ENCODE peak calls at places on chromosomes 2 and 18, in nine cellular contexts. U, K, F, V, S, R, Z, A and T are unnamed samples.

GRCh38 chr2:158779621-158780020 is 15.5 kb upstream of the DAPL1 start:
- DNase-seq in V (no peak), S (no peak), U (no peak), Z (no peak), K (no peak), R (no peak), F (no peak), A (no peak), T (no peak)

GRCh38 chr2:11254100-11254536 is 90.3 kb downstream of the ROCK2 start:
- DNase-seq in U (no peak), Z (no peak), R (no peak), S (no peak), K (no peak), V (no peak), A (no peak), F (no peak), T (no peak)

GRCh38 chr2:128452536-128453530 is 134.2 kb upstream of the HS6ST1 start:
- DNase-seq in Z (no peak), F (no peak), A (no peak), U (no peak), R (peak; percentile 29), S (no peak), K (no peak), V (no peak), T (peak; percentile 41)

GRCh38 chr18:27014841-27015240 is 149.3 kb upstream of the AQP4 start:
- DNase-seq in U (no peak), Z (no peak), K (no peak), R (no peak), A (no peak), F (no peak), V (no peak), S (no peak), T (no peak)

GRCh38 chr18:74742573-74742972 is 144.9 kb downstream of the ZNF407 start:
- DNase-seq in R (no peak), A (no peak), U (no peak), V (no peak), F (no peak), Z (no peak), S (no peak), K (no peak), T (no peak)

GRCh38 chr18:63320041-63320689 is 596 bp upstream of the BCL2 start:
- DNase-seq in K (peak; percentile 88), A (peak; percentile 93), Z (peak; percentile 85), R (peak; percentile 90), S (peak; percentile 29), V (peak; percentile 90), F (peak; percentile 95), U (peak; percentile 41), T (peak; percentile 92)

GRCh38 chr2:61718965-61719364 is 134.9 kb downstream of the FAM161A start:
- DNase-seq in U (no peak), Z (no peak), R (no peak), F (no peak), A (no peak), S (no peak), V (peak; percentile 77), K (no peak), T (no peak)

GRCh38 chr18:72826736-72827135 is 41.1 kb downstream of the NETO1 start:
- DNase-seq in U (no peak), F (no peak), S (no peak), Z (no peak), V (no peak), A (no peak), R (no peak), K (no peak), T (no peak)

GRCh38 chr2:113887393-113887792 is 2.5 kb upstream of the ACTR3 start:
- DNase-seq in A (no peak), S (no peak), U (no peak), F (no peak), Z (no peak), R (no peak), K (no peak), V (no peak), T (no peak)

GRCh38 chr2:222319576-222320440 is 21.0 kb upstream of the PAX3 start:
- DNase-seq in U (no peak), A (no peak), F (peak; percentile 81), S (no peak), V (peak; percentile 66), Z (no peak), K (no peak), R (peak; percentile 71), T (no peak)

GRCh38 chr2:231680992-231681852 is 27.1 kb upstream of the PTMA start:
- DNase-seq in F (peak; percentile 85), R (peak; percentile 95), U (peak; percentile 57), S (no peak), V (peak; percentile 95), Z (peak; percentile 91), K (peak; percentile 69), A (no peak), T (peak; percentile 78)

GRCh38 chr2:37615808-37616673 is 55.4 kb downstream of the CDC42EP3 start:
- DNase-seq in S (no peak), Z (peak; percentile 77), U (no peak), R (peak; percentile 70), K (peak; percentile 84), F (peak; percentile 92), V (peak; percentile 67), A (peak; percentile 94), T (peak; percentile 77)

GRCh38 chr18:48776641-48777025 is 174.1 kb downstream of the SMAD7 start:
- DNase-seq in A (no peak), U (no peak), S (no peak), K (no peak), V (peak; percentile 44), R (no peak), Z (peak; percentile 25), F (no peak), T (no peak)

GRCh38 chr18:48777737-48778111 is 173.0 kb downstream of the SMAD7 start:
- DNase-seq in U (no peak), R (no peak), V (no peak), F (no peak), A (no peak), Z (peak; percentile 51), K (no peak), S (no peak), T (peak; percentile 50)

GRCh38 chr18:48777026-48777736 is 173.6 kb downstream of the SMAD7 start:
- DNase-seq in A (peak; percentile 64), S (no peak), K (peak; percentile 68), V (peak; percentile 81), U (no peak), R (peak; percentile 86), Z (peak; percentile 77), F (peak; percentile 92), T (peak; percentile 82)

GRCh38 chr18:48779462-48779861 is 171.3 kb downstream of the SMAD7 start:
- DNase-seq in S (no peak), V (no peak), U (no peak), A (no peak), F (no peak), K (no peak), R (no peak), Z (peak; percentile 40), T (no peak)

GRCh38 chr18:48778344-48779011 is 172.3 kb downstream of the SMAD7 start:
- DNase-seq in S (no peak), U (no peak), Z (peak; percentile 35), R (no peak), V (peak; percentile 29), A (no peak), K (no peak), F (no peak), T (no peak)
- H3K27ac ChIP-seq in S (no peak overlapping the region), U (no peak overlapping the region), Z (peak overlapping the region; percentile 49), R (peak overlapping the region; percentile 13), V (no peak overlapping the region), A (no peak overlapping the region), K (no peak overlapping the region), F (no peak overlapping the region), T (peak overlapping the region; percentile 92)

GRCh38 chr18:76445741-76446232 is 49.3 kb downstream of the ZNF516 start:
- DNase-seq in R (peak; percentile 52), U (no peak), Z (peak; percentile 35), S (no peak), V (no peak), A (no peak), K (no peak), F (peak; percentile 72), T (no peak)
- H3K27ac ChIP-seq in R (no peak overlapping the region), U (peak overlapping the region; percentile 89), Z (no peak overlapping the region), S (no peak overlapping the region), V (peak overlapping the region; percentile 65), A (no peak overlapping the region), K (peak overlapping the region; percentile 3), F (peak overlapping the region; percentile 24), T (no peak overlapping the region)

GRCh38 chr2:45167885-45168284 is 158.6 kb upstream of the SIX2 start:
- DNase-seq in V (no peak), K (no peak), Z (no peak), F (no peak), U (no peak), A (no peak), R (no peak), S (no peak), T (no peak)

GRCh38 chr2:45166229-45166890 is 157.1 kb upstream of the SIX2 start:
- DNase-seq in V (no peak), S (no peak), R (no peak), A (no peak), U (no peak), F (no peak), Z (no peak), K (no peak), T (no peak)

GRCh38 chr2:45162711-45163110 is 153.5 kb upstream of the SIX2 start:
- DNase-seq in R (no peak), K (no peak), S (no peak), A (no peak), F (no peak), Z (no peak), U (no peak), V (no peak), T (no peak)
- H3K27ac ChIP-seq in R (no peak overlapping the region), K (no peak overlapping the region), S (no peak overlapping the region), A (no peak overlapping the region), F (no peak overlapping the region), Z (no peak overlapping the region), U (no peak overlapping the region), V (no peak overlapping the region), T (no peak overlapping the region)

GRCh38 chr2:23662466-23662865 is 264.5 kb downstream of the ATAD2B start:
- DNase-seq in U (no peak), A (no peak), V (no peak), R (no peak), Z (no peak), S (no peak), K (no peak), F (no peak), T (no peak)

GRCh38 chr2:23664069-23664788 is 262.7 kb downstream of the ATAD2B start:
- DNase-seq in A (no peak), F (no peak), V (no peak), R (no peak), K (no peak), Z (no peak), S (no peak), U (no peak), T (no peak)

GRCh38 chr2:23661276-23662050 is 265.5 kb downstream of the ATAD2B start:
- DNase-seq in K (no peak), Z (no peak), R (no peak), F (no peak), S (no peak), U (no peak), V (no peak), A (no peak), T (no peak)

GRCh38 chr2:23662941-23663729 is 263.8 kb downstream of the ATAD2B start:
- DNase-seq in K (no peak), V (peak; percentile 70), U (no peak), F (no peak), S (no peak), R (no peak), A (no peak), Z (no peak), T (peak; percentile 80)

DNA sequence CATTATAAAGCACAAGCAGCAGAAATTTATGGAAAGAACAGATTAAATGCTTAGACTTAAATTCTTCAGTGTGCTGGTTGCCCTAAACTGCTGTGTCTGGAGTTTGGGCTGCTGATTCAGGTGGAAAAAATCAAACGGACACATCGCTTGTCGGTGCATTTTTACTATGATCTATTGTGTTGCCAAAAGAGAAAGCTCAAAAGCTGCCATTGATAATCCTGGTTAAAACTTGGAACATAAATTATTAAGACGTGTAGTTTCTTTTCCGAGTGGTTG is 263.3 kb downstream of the ATAD2B start:
- DNase-seq in U (no peak), V (no peak), Z (no peak), F (no peak), K (no peak), S (no peak), R (no peak), A (no peak), T (no peak)
- H3K27ac ChIP-seq in U (no peak overlapping the region), V (no peak overlapping the region), Z (no peak overlapping the region), F (no peak overlapping the region), K (no peak overlapping the region), S (no peak overlapping the region), R (no peak overlapping the region), A (no peak overlapping the region), T (no peak overlapping the region)